ENCODE peak calls at places on chromosome X, in five cellular contexts. One of them, this sample, is unnamed.

GRCh38 chrX:70479970-70480659 is 35.5 kb downstream of the DLG3 start:
- DNase-seq in K562: no peak
- DNase-seq in Peyer's patch: peak; percentile 53
- DNase-seq in uterus: no peak
- DNase-seq in PC-9: peak; percentile 18
- DNase-seq in this sample: no peak

GRCh38 chrX:135411893-135412292 is 9.9 kb upstream of the SMIM10L2A start:
- DNase-seq in PC-9: no peak
- DNase-seq in K562: no peak
- DNase-seq in uterus: no peak
- DNase-seq in Peyer's patch: no peak
- DNase-seq in this sample: no peak

GRCh38 chrX:124426824-124427223 is 80.5 kb downstream of the SH2D1A start:
- DNase-seq in Peyer's patch: no peak
- DNase-seq in uterus: no peak
- DNase-seq in K562: no peak
- DNase-seq in PC-9: no peak
- DNase-seq in this sample: no peak

GRCh38 chrX:118655561-118656246 is 71.7 kb upstream of the IL13RA1 start:
- DNase-seq in K562: no peak
- DNase-seq in uterus: no peak
- DNase-seq in Peyer's patch: no peak
- DNase-seq in PC-9: peak; percentile 18
- DNase-seq in this sample: no peak

GRCh38 chrX:103730746-103731508 is 20.2 kb downstream of the TMEM31 start:
- DNase-seq in uterus: no peak
- DNase-seq in PC-9: no peak
- DNase-seq in K562: no peak
- DNase-seq in Peyer's patch: no peak
- DNase-seq in this sample: no peak

GRCh38 chrX:153925739-153926593 is at the start of gene ARHGAP4:
- DNase-seq in uterus: no peak
- DNase-seq in K562: peak; percentile 69
- DNase-seq in PC-9: peak; percentile 40
- DNase-seq in Peyer's patch: peak; percentile 53
- DNase-seq in this sample: no peak

GRCh38 chrX:283115-283845 is 2.1 kb downstream of the PLCXD1 start:
- DNase-seq in K562: peak; percentile 77
- DNase-seq in PC-9: peak; percentile 70
- DNase-seq in Peyer's patch: peak; percentile 92
- DNase-seq in uterus: peak; percentile 85
- DNase-seq in this sample: peak; percentile 92

GRCh38 chrX:11100281-11101035 is 10.7 kb upstream of the HCCS start:
- DNase-seq in Peyer's patch: no peak
- DNase-seq in uterus: peak; percentile 30
- DNase-seq in PC-9: peak; percentile 24
- DNase-seq in K562: peak; percentile 12
- DNase-seq in this sample: peak; percentile 18

GRCh38 chrX:7647826-7648225 is 195.1 kb upstream of the VCX start:
- DNase-seq in K562: no peak
- DNase-seq in uterus: no peak
- DNase-seq in Peyer's patch: no peak
- DNase-seq in PC-9: no peak
- DNase-seq in this sample: no peak

GRCh38 chrX:138756234-138756633 is 44.7 kb upstream of the FGF13 start:
- DNase-seq in K562: no peak
- DNase-seq in uterus: no peak
- DNase-seq in Peyer's patch: no peak
- DNase-seq in PC-9: no peak
- DNase-seq in this sample: peak; percentile 23

GRCh38 chrX:152897216-152898144 is at the start of gene ZNF185:
- DNase-seq in uterus: peak; percentile 39
- DNase-seq in PC-9: peak; percentile 91
- DNase-seq in Peyer's patch: peak; percentile 57
- DNase-seq in K562: peak; percentile 43
- DNase-seq in this sample: no peak

GRCh38 chrX:152899111-152899873 is 1.4 kb downstream of the ZNF185 start:
- DNase-seq in Peyer's patch: no peak
- DNase-seq in uterus: no peak
- DNase-seq in K562: no peak
- DNase-seq in PC-9: no peak
- DNase-seq in this sample: no peak

GRCh38 chrX:152896450-152896849 is 1.4 kb upstream of the ZNF185 start:
- DNase-seq in Peyer's patch: no peak
- DNase-seq in K562: no peak
- DNase-seq in PC-9: peak; percentile 81
- DNase-seq in uterus: no peak
- DNase-seq in this sample: no peak

GRCh38 chrX:152899874-152900719 is 2.2 kb downstream of the ZNF185 start:
- DNase-seq in K562: no peak
- DNase-seq in PC-9: no peak
- DNase-seq in Peyer's patch: no peak
- DNase-seq in uterus: no peak
- DNase-seq in this sample: no peak

DNA sequence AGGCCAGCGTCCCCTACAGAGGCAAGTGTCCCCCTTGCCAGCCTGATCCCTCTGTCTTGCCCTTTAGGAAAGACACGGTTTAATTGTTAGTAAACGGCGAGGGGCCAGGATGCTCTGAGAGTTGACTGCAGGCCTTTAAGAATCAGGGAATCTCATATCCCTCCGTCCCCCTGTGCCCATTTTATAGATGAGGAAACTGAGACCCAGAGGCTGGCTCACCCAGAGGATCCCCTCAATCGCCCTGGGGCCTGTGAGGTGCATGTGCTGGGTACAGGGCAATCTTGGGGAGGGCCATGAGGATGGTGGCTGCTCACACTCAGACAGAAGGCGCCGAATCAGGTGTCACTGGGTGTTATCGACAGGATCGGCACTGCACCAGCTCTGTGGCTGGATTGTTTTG is 575 bp downstream of the ZNF185 start:
- DNase-seq in uterus: no peak
- DNase-seq in PC-9: no peak
- DNase-seq in K562: no peak
- DNase-seq in Peyer's patch: no peak
- DNase-seq in this sample: no peak
- H3K4me3 ChIP-seq in uterus: no peak overlapping the region
- H3K4me3 ChIP-seq in PC-9: peak overlapping the region; percentile 63
- H3K4me3 ChIP-seq in K562: no peak overlapping the region
- H3K4me3 ChIP-seq in Peyer's patch: peak overlapping the region; percentile 29
- H3K4me3 ChIP-seq in this sample: peak overlapping the region; percentile 49

DNA sequence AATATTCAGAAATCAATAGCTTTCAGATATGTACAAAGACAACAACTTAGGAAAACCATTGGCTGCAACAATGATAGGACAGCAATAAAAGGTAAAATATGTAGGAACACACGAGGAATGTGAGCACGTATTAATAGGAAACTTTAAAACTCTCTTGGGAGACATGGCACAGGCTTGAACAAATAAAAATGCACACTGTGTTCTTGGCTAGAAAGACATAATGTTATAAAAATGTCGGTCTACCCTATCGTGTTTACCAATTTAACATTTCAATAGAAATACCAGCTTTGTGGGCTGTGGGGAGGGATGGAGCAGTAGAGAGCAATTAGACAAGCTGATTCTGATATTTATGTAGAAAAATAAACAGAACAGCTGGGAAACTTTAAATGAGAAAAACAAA is 69.0 kb upstream of the FAM9B start:
- DNase-seq in Peyer's patch: no peak
- DNase-seq in K562: no peak
- DNase-seq in PC-9: no peak
- DNase-seq in uterus: no peak
- DNase-seq in this sample: no peak
- TF ChIP-seq CTCF in Peyer's patch: no peak
- TF ChIP-seq CTCF in K562: no peak
- TF ChIP-seq CTCF in PC-9: no peak
- TF ChIP-seq CTCF in uterus: no peak
- TF ChIP-seq CTCF in this sample: no peak

GRCh38 chrX:19807414-19807813 is 80.0 kb downstream of the SH3KBP1 start:
- DNase-seq in PC-9: no peak
- DNase-seq in K562: no peak
- DNase-seq in Peyer's patch: no peak
- DNase-seq in uterus: no peak
- DNase-seq in this sample: no peak

GRCh38 chrX:19804168-19804567 is 83.2 kb downstream of the SH3KBP1 start:
- DNase-seq in K562: no peak
- DNase-seq in uterus: no peak
- DNase-seq in PC-9: no peak
- DNase-seq in Peyer's patch: no peak
- DNase-seq in this sample: no peak

GRCh38 chrX:19800821-19801220 is 86.6 kb downstream of the SH3KBP1 start:
- DNase-seq in Peyer's patch: no peak
- DNase-seq in PC-9: no peak
- DNase-seq in K562: no peak
- DNase-seq in uterus: no peak
- DNase-seq in this sample: no peak

GRCh38 chrX:19810370-19810769 is 77.0 kb downstream of the SH3KBP1 start:
- DNase-seq in K562: no peak
- DNase-seq in PC-9: no peak
- DNase-seq in Peyer's patch: no peak
- DNase-seq in uterus: no peak
- DNase-seq in this sample: no peak

DNA sequence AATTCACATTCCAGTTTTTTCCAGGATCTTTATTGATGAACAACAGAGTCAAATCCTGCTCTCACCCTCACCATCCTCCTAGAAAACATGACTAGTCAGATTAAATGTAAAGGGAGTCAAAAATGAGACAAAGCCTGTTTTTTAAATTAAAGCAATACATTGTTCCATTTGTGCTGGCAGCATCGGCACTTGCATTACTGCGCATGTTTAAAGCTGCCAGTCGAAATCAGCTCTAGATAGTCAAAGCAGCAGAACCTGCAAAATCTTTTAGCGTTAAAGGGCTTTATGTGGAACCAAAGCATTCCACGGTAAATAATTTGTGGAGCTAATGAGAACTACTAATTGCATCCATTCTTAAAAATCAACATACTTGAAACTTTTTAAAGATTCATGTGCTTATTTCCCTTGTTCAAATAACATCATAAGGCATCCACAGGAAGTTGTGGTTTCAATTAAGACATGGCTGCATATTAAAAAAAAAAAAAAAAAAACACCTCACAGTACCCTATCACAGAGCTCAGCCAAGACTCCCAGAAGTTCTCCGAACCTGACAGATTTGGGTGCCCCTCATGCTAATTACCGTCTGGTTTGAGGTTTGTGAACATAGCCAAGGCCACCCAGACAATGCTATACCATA is 82.2 kb downstream of the SH3KBP1 start:
- DNase-seq in PC-9: no peak
- DNase-seq in uterus: no peak
- DNase-seq in K562: no peak
- DNase-seq in Peyer's patch: no peak
- DNase-seq in this sample: no peak
- H3K27ac ChIP-seq in PC-9: no peak overlapping the region
- H3K27ac ChIP-seq in uterus: no peak overlapping the region
- H3K27ac ChIP-seq in K562: no peak overlapping the region
- H3K27ac ChIP-seq in Peyer's patch: no peak overlapping the region
- H3K27ac ChIP-seq in this sample: no peak overlapping the region

GRCh38 chrX:46582964-46583363 is 9.4 kb downstream of the CHST7 start:
- DNase-seq in Peyer's patch: no peak
- DNase-seq in K562: no peak
- DNase-seq in PC-9: no peak
- DNase-seq in uterus: no peak
- DNase-seq in this sample: no peak
- H3K4me3 ChIP-seq in Peyer's patch: no peak overlapping the region
- H3K4me3 ChIP-seq in K562: no peak overlapping the region
- H3K4me3 ChIP-seq in PC-9: no peak overlapping the region
- H3K4me3 ChIP-seq in uterus: no peak overlapping the region
- H3K4me3 ChIP-seq in this sample: no peak overlapping the region

GRCh38 chrX:48489296-48489695 is 13.3 kb downstream of the FTSJ1 start:
- DNase-seq in uterus: no peak
- DNase-seq in Peyer's patch: no peak
- DNase-seq in K562: no peak
- DNase-seq in PC-9: no peak
- DNase-seq in this sample: peak; percentile 17

GRCh38 chrX:48489892-48490291 is 13.9 kb downstream of the FTSJ1 start:
- DNase-seq in Peyer's patch: no peak
- DNase-seq in uterus: no peak
- DNase-seq in PC-9: no peak
- DNase-seq in K562: no peak
- DNase-seq in this sample: no peak

GRCh38 chrX:48488034-48488433 is 12.0 kb downstream of the FTSJ1 start:
- DNase-seq in uterus: no peak
- DNase-seq in K562: no peak
- DNase-seq in Peyer's patch: no peak
- DNase-seq in PC-9: no peak
- DNase-seq in this sample: no peak

GRCh38 chrX:48490661-48491060 is 14.7 kb downstream of the FTSJ1 start:
- DNase-seq in K562: no peak
- DNase-seq in Peyer's patch: no peak
- DNase-seq in PC-9: peak; percentile 63
- DNase-seq in uterus: no peak
- DNase-seq in this sample: no peak

GRCh38 chrX:48487362-48487785 is 11.4 kb downstream of the FTSJ1 start:
- DNase-seq in Peyer's patch: no peak
- DNase-seq in PC-9: peak; percentile 77
- DNase-seq in K562: peak; percentile 56
- DNase-seq in uterus: no peak
- DNase-seq in this sample: no peak
- TF ChIP-seq CTCF in Peyer's patch: no peak
- TF ChIP-seq CTCF in PC-9: no peak
- TF ChIP-seq CTCF in K562: no peak
- TF ChIP-seq CTCF in uterus: no peak
- TF ChIP-seq CTCF in this sample: no peak

GRCh38 chrX:108250654-108251579 is 159.3 kb downstream of the ATG4A start:
- DNase-seq in uterus: peak; percentile 16
- DNase-seq in Peyer's patch: no peak
- DNase-seq in K562: no peak
- DNase-seq in PC-9: no peak
- DNase-seq in this sample: no peak
- H3K27ac ChIP-seq in uterus: peak overlapping the region; percentile 44
- H3K27ac ChIP-seq in Peyer's patch: no peak overlapping the region
- H3K27ac ChIP-seq in K562: no peak overlapping the region
- H3K27ac ChIP-seq in PC-9: no peak overlapping the region
- H3K27ac ChIP-seq in this sample: no peak overlapping the region

GRCh38 chrX:28966335-28966734 is 379.1 kb downstream of the IL1RAPL1 start:
- DNase-seq in K562: no peak
- DNase-seq in PC-9: no peak
- DNase-seq in uterus: no peak
- DNase-seq in Peyer's patch: no peak
- DNase-seq in this sample: no peak
- H3K4me3 ChIP-seq in K562: no peak overlapping the region
- H3K4me3 ChIP-seq in PC-9: no peak overlapping the region
- H3K4me3 ChIP-seq in uterus: no peak overlapping the region
- H3K4me3 ChIP-seq in Peyer's patch: no peak overlapping the region
- H3K4me3 ChIP-seq in this sample: no peak overlapping the region

GRCh38 chrX:31036895-31037294 is 34.9 kb downstream of the FTHL17 start:
- DNase-seq in Peyer's patch: peak; percentile 39
- DNase-seq in uterus: peak; percentile 18
- DNase-seq in K562: peak; percentile 36
- DNase-seq in PC-9: peak; percentile 11
- DNase-seq in this sample: peak; percentile 23
- TF ChIP-seq CTCF in Peyer's patch: peak; percentile 60
- TF ChIP-seq CTCF in uterus: peak; percentile 45
- TF ChIP-seq CTCF in K562: peak; percentile 59
- TF ChIP-seq CTCF in PC-9: peak; percentile 74
- TF ChIP-seq CTCF in this sample: peak; percentile 48

GRCh38 chrX:46446727-46447378 is 98.4 kb downstream of the ZNF674 start:
- DNase-seq in uterus: peak; percentile 83
- DNase-seq in K562: peak; percentile 85
- DNase-seq in Peyer's patch: peak; percentile 82
- DNase-seq in PC-9: peak; percentile 73
- DNase-seq in this sample: peak; percentile 83
- H3K27ac ChIP-seq in uterus: peak overlapping the region; percentile 81
- H3K27ac ChIP-seq in K562: peak overlapping the region; percentile 70
- H3K27ac ChIP-seq in Peyer's patch: peak overlapping the region; percentile 81
- H3K27ac ChIP-seq in PC-9: peak overlapping the region; percentile 79
- H3K27ac ChIP-seq in this sample: peak overlapping the region; percentile 91

GRCh38 chrX:150573702-150574101 is 5.3 kb downstream of the MTM1 start:
- DNase-seq in K562: no peak
- DNase-seq in PC-9: no peak
- DNase-seq in Peyer's patch: no peak
- DNase-seq in uterus: no peak
- DNase-seq in this sample: no peak
- H3K4me3 ChIP-seq in K562: no peak overlapping the region
- H3K4me3 ChIP-seq in PC-9: no peak overlapping the region
- H3K4me3 ChIP-seq in Peyer's patch: no peak overlapping the region
- H3K4me3 ChIP-seq in uterus: no peak overlapping the region
- H3K4me3 ChIP-seq in this sample: no peak overlapping the region